ENCODE peak calls at places on chromosomes 12 and 14, in six cellular contexts. N is GM12878, G is H1, F is K562, O is GM12891, Q is HepG2. M is an unnamed sample.

GRCh38 chr12:14618990-14619389 is 51.3 kb upstream of the PLBD1 start:
- DNase-seq in N (no peak), G (no peak), F (peak), O (no peak), Q (no peak), M (no peak)

GRCh38 chr12:22083167-22083566 is 37.1 kb downstream of the CMAS start:
- DNase-seq in N (no peak), G (no peak), F (peak), O (no peak), Q (peak), M (no peak)

GRCh38 chr12:104672096-104672445 is 215.3 kb downstream of the CHST11 start:
- DNase-seq in N (no peak), G (no peak), F (no peak), O (no peak), Q (no peak), M (no peak)

GRCh38 chr12:91620422-91620821 is 437.8 kb upstream of the DCN start:
- DNase-seq in N (no peak), G (no peak), F (no peak), O (no peak), Q (no peak), M (no peak)

GRCh38 chr12:113938471-113938870 is 27.7 kb downstream of the RBM19 start:
- DNase-seq in N (no peak), G (no peak), F (no peak), O (no peak), Q (no peak), M (no peak)

GRCh38 chr12:69927145-69927544 is 102.1 kb downstream of the MYRFL start:
- DNase-seq in N (no peak), G (no peak), F (no peak), O (no peak), Q (no peak), M (no peak)

GRCh38 chr14:70094631-70095030 is 94.1 kb downstream of the SLC8A3 start:
- DNase-seq in N (no peak), G (no peak), F (no peak), O (no peak), Q (no peak), M (no peak)

GRCh38 chr12:76109879-76110278 is 25.4 kb upstream of the NAP1L1 start:
- DNase-seq in N (no peak), G (no peak), F (peak), O (no peak), Q (no peak), M (no peak)

GRCh38 chr14:37592288-37593274 is 2.5 kb downstream of the FOXA1 start:
- DNase-seq in N (no peak), G (peak), F (no peak), O (no peak), Q (no peak), M (no peak)

GRCh38 chr14:80427101-80427500 is 215.8 kb upstream of the DIO2 start:
- DNase-seq in N (no peak), G (no peak), F (no peak), O (no peak), Q (no peak), M (no peak)

GRCh38 chr12:112023759-112024396 is 10.7 kb downstream of the ERP29 start:
- DNase-seq in N (no peak), G (no peak), F (no peak), O (no peak), Q (no peak), M (no peak)

GRCh38 chr14:29486132-29486531 is 441.5 kb downstream of the PRKD1 start:
- DNase-seq in N (no peak), G (no peak), F (no peak), O (no peak), Q (no peak), M (no peak)

GRCh38 chr14:96567289-96567899 is 65.2 kb downstream of the PAPOLA start:
- DNase-seq in N (no peak), G (no peak), F (peak), O (no peak), Q (peak), M (no peak)

GRCh38 chr12:2944401-2945047 is 14.7 kb upstream of the TEAD4 start:
- DNase-seq in N (peak), G (peak), F (peak), O (peak), Q (peak), M (peak)

GRCh38 chr12:67818379-67819001 is 169.9 kb downstream of the DYRK2 start:
- DNase-seq in N (no peak), G (no peak), F (no peak), O (no peak), Q (no peak), M (no peak)

GRCh38 chr14:67241416-67242362 is at the start of gene PALS1:
- DNase-seq in N (peak), G (peak), F (peak), O (peak), Q (peak), M (peak)

GRCh38 chr12:86697916-86698315 is 441.7 kb upstream of the MGAT4C start:
- DNase-seq in N (no peak), G (no peak), F (no peak), O (no peak), Q (no peak), M (no peak)

GRCh38 chr14:23078692-23079116 is 16.2 kb downstream of the ACIN1 start:
- DNase-seq in N (no peak), G (no peak), F (peak), O (no peak), Q (peak), M (no peak)

GRCh38 chr14:72608391-72609204 is 285.3 kb downstream of the DPF3 start:
- DNase-seq in N (no peak), G (peak), F (peak), O (no peak), Q (no peak), M (no peak)

GRCh38 chr12:67509987-67510386 is 138.6 kb upstream of the DYRK2 start:
- DNase-seq in N (no peak), G (no peak), F (no peak), O (no peak), Q (no peak), M (no peak)

GRCh38 chr12:76519538-76519937 is 40.0 kb downstream of the OSBPL8 start:
- DNase-seq in N (no peak), G (no peak), F (no peak), O (no peak), Q (no peak), M (no peak)

GRCh38 chr12:3129301-3130052 is 52.3 kb downstream of the TSPAN9 start:
- DNase-seq in N (peak), G (no peak), F (no peak), O (no peak), Q (no peak), M (no peak)

GRCh38 chr12:80821513-80822000 is 104.8 kb downstream of the MYF5 start:
- DNase-seq in N (no peak), G (peak), F (no peak), O (no peak), Q (no peak), M (no peak)

GRCh38 chr12:89756638-89757321 is 48.1 kb upstream of the ATP2B1 start:
- DNase-seq in N (peak), G (no peak), F (peak), O (peak), Q (peak), M (peak)

GRCh38 chr14:89767861-89768268 is 186.7 kb downstream of the EFCAB11 start:
- DNase-seq in N (peak), G (no peak), F (peak), O (peak), Q (peak), M (peak)

GRCh38 chr12:27573972-27574371 is 50.0 kb downstream of the PPFIBP1 start:
- DNase-seq in N (no peak), G (no peak), F (no peak), O (no peak), Q (no peak), M (no peak)

GRCh38 chr12:23666866-23667265 is 282.6 kb downstream of the SOX5 start:
- DNase-seq in N (no peak), G (no peak), F (no peak), O (no peak), Q (no peak), M (no peak)

GRCh38 chr12:90299121-90299520 is 590.5 kb upstream of the ATP2B1 start:
- DNase-seq in N (peak), G (no peak), F (no peak), O (no peak), Q (no peak), M (no peak)

GRCh38 chr12:52380271-52380694 is 5.2 kb downstream of the KRT84 start:
- DNase-seq in N (no peak), G (peak), F (peak), O (no peak), Q (no peak), M (no peak)

GRCh38 chr14:92946847-92947545 is 24.0 kb downstream of the CHGA start:
- DNase-seq in N (no peak), G (no peak), F (no peak), O (no peak), Q (no peak), M (no peak)

GRCh38 chr12:254039-254438 is 8.6 kb downstream of the SLC6A13 start:
- DNase-seq in N (no peak), G (peak), F (no peak), O (no peak), Q (no peak), M (no peak)

GRCh38 chr12:1034726-1035457 is 43.9 kb downstream of the ERC1 start:
- DNase-seq in N (no peak), G (no peak), F (no peak), O (no peak), Q (no peak), M (no peak)

GRCh38 chr14:53968756-53969155 is 12.1 kb upstream of the BMP4 start:
- DNase-seq in N (no peak), G (no peak), F (no peak), O (no peak), Q (no peak), M (no peak)

GRCh38 chr12:111337371-111337770 is 31.5 kb downstream of the PHETA1 start:
- DNase-seq in N (no peak), G (no peak), F (no peak), O (no peak), Q (no peak), M (no peak)

GRCh38 chr12:131348226-131349010 is 362.5 kb upstream of the SFSWAP start:
- DNase-seq in N (no peak), G (no peak), F (no peak), O (no peak), Q (no peak), M (no peak)

GRCh38 chr14:69328765-69329164 is 68.8 kb downstream of the GALNT16 start:
- DNase-seq in N (no peak), G (no peak), F (no peak), O (no peak), Q (no peak), M (no peak)

GRCh38 chr12:55822228-55822627 is 4.4 kb downstream of the ORMDL2 start:
- DNase-seq in N (no peak), G (peak), F (no peak), O (no peak), Q (peak), M (no peak)

GRCh38 chr12:27711312-27711682 is 665 bp downstream of the MRPS35 start:
- DNase-seq in N (no peak), G (no peak), F (peak), O (peak), Q (no peak), M (no peak)

DNA sequence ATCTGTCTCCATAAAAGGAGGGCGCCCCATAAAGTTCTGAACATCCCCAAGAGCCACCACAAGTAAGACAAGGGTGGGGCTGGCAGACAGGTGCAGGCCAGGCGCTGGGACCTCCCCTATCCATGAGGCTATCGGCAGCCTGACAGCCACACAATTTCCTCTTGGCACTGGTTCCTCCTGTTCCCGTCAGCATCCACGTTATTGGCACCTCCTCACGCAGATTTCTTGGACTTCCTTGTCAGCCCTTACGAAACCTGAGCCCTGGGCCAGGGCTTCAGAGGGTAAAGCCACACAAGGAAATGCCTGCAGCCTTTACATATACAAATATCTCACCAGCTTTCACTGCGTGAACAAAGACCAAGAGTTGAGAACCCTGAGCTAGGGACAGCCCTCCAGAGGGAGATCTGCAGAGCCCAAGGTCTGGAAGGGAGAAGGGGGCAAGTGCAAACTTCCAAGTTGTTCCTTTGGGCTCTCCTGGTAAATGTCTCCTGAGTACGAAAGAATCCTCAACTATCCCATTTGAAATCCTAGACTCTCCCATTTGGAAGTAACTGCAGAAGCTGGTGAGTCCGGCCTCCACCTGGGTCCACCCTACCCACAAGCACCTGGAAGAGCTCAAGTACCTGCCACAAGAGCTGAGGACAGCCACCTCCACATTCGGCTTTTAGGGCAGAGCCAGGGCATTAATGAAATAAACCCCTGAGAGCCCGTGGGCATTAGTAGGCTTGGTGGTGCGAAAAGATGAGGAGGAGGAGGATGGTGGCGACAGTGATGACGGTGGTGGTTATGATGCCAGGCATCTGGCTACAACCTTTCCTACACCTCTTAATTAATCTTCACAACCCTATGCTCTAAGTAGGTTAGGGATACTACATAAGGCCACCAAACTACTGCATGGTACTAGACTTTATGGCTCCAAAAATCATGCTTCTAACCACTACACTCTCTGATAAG is 5.5 kb upstream of the TC2N start:
- DNase-seq in N (no peak), G (no peak), F (no peak), O (no peak), Q (no peak), M (no peak)
- TF ChIP-seq POLR2A in N (no peak), G (no peak), F (no peak), O (no peak), Q (no peak), M (no peak)

DNA sequence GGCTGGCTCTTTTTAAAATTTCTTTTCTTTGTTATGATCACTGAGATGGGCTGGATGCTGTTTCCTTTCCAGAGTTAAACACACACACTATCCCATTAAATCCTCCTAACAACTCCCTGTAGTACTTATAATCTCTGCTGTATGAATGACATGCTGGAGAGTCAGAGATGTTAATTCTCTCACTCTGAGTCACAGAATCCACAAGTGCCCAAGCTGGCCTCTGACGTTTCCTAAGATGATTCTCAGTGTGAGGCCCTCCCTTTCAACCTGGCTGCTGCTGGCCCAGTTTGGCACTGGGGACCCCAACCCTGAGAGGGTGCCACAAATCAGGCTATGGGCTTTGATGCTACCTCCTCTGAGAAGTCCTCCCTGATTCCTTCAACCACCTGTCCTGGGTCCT is 5.4 kb downstream of the NOS1 start:
- DNase-seq in N (no peak), G (no peak), F (no peak), O (no peak), Q (no peak), M (no peak)
- TF ChIP-seq TAF1 in N (no peak), G (no peak), F (no peak), O (no peak), Q (no peak), M (no peak)

DNA sequence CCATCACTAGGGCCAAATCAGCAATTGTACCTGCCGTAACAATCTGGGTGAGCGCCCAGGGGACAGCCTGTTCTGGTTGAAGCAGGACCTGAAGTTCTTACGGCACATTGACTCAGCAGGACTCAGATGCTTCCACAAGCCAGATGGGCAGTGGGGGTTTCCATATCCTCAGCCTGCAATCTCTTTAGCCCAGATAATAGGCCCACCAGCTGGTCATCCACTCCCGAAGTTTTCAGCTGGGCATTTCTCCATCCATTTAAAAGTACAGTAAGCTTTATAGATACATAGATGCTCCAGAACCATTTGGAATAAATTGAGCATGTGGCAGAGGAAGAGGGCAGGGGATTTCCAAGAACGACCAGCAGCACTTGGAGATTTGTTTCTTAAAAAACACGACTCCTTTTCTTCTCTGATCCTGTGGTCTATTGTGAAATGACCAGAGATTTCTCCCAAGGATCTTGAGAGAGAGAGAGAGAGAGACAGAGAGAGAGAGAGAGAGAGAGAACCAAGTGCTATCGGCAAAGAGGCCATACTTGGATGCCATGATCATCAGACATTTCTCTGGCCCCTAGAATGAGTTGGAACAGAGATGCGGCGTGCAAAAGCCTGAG is 74.8 kb upstream of the PLXNC1 start:
- DNase-seq in N (no peak), G (no peak), F (no peak), O (no peak), Q (no peak), M (no peak)
- TF ChIP-seq POLR2AphosphoS5 in N (no peak), G (no peak), F (no peak), O (no peak), Q (no peak), M (no peak)

DNA sequence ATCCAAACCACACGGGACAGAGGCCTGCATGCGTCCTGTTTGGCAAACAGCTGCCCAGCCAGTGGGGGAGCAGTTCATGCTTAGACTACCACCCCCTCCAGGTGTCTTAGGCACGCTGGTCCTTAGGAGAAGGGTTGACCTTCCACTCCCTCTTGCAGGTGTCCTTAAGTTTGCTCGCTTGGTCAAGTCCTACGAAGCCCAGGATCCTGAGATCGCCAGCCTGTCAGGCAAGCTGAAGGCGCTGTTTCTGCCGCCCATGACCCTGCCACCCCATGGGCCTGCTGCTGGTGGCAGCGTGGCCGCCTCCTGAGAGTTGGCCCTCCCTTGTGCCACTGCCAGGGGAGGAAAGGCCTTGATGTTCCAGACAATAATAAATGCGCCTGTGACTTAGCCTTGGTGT is 1.8 kb downstream of the C12orf57 start:
- DNase-seq in N (no peak), G (no peak), F (no peak), O (no peak), Q (no peak), M (no peak)
- TF ChIP-seq POLR2A in N (peak), G (peak), F (no peak), O (no peak), Q (no peak), M (no peak)

GRCh38 chr14:33551963-33552362 is 398.9 kb downstream of the EGLN3 start:
- DNase-seq in N (no peak), G (no peak), F (no peak), O (no peak), Q (no peak), M (no peak)
- TF ChIP-seq TAF1 in N (no peak), G (no peak), F (no peak), O (no peak), Q (no peak), M (no peak)

GRCh38 chr14:101980700-101981099 is 16.3 kb downstream of the DYNC1H1 start:
- DNase-seq in N (peak), G (no peak), F (no peak), O (no peak), Q (peak), M (no peak)
- TF ChIP-seq POLR2AphosphoS5 in N (no peak), G (no peak), F (no peak), O (no peak), Q (no peak), M (no peak)

GRCh38 chr12:9869307-9870161 is at the start of gene CLEC2B:
- DNase-seq in N (peak), G (no peak), F (peak), O (no peak), Q (no peak), M (no peak)
- TF ChIP-seq POLR2A in N (no peak), G (no peak), F (no peak), O (no peak), Q (no peak), M (no peak)

DNA sequence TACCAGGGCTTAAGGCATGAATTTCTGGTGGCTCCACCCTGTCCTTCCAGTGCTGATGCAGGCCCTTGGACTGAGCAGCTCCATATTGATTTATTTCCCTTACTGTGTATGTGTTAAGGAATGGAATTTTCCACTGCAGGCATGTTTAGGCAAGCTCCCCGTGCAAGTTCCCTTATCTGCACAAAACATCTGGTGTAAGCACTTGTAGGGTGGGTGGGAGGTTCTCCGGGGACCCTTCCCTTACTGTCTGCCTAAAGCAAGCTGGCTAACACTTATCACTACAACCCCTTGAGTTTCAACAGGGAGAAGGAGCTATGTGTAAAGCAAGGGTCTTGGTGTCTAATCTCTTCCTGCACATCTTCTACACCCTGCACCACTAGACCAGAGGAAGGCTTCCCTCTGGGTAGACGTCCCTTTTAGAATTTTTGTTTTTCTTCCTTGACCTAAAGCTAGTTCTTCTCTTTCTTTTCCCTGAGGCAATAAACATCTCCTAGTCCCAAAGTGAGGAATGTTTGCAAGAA is 22.0 kb upstream of the DRAM1 start:
- DNase-seq in N (no peak), G (no peak), F (peak), O (no peak), Q (peak), M (no peak)
- TF ChIP-seq TAF1 in N (no peak), G (no peak), F (peak), O (no peak), Q (no peak), M (no peak)

GRCh38 chr12:53995311-53996187 is 4.4 kb upstream of the HOXC9 start:
- DNase-seq in N (no peak), G (peak), F (peak), O (no peak), Q (no peak), M (no peak)
- TF ChIP-seq POLR2AphosphoS5 in N (no peak), G (no peak), F (peak), O (no peak), Q (no peak), M (no peak)

M was measured in GM12892.